ENCODE peak calls at places on chromosomes 11 and 22, in five cellular contexts. One of them, this sample, is unnamed.

GRCh38 chr22:35777335-35777975 is 59.8 kb downstream of the APOL5 start:
- DNase-seq in activated CD4-positive, alpha-beta T cell treated with anti-CD3 and anti-CD28 coated beads, Interleukin-2, amount 10 ng/mL, durations not matched to agents 24 days and 14 days: no peak
- DNase-seq in Right ventricle myocardium inferior: no peak
- DNase-seq in stimulated activated CD8-positive, alpha-beta memory T cell treated with anti-CD3 and anti-CD28 coated beads, Interleukin-15, amount 100 ng/mL, for 1 hour: no peak
- DNase-seq in H9: no peak
- DNase-seq in this sample: peak

GRCh38 chr11:42967653-42968052 is 344.1 kb upstream of the API5 start:
- DNase-seq in activated CD4-positive, alpha-beta T cell treated with anti-CD3 and anti-CD28 coated beads, Interleukin-2, amount 10 ng/mL, durations not matched to agents 24 days and 14 days: no peak
- DNase-seq in Right ventricle myocardium inferior: no peak
- DNase-seq in stimulated activated CD8-positive, alpha-beta memory T cell treated with anti-CD3 and anti-CD28 coated beads, Interleukin-15, amount 100 ng/mL, for 1 hour: no peak
- DNase-seq in H9: no peak
- DNase-seq in this sample: no peak

GRCh38 chr22:25352294-25352680 is 132.8 kb downstream of the CRYBB2 start:
- DNase-seq in activated CD4-positive, alpha-beta T cell treated with anti-CD3 and anti-CD28 coated beads, Interleukin-2, amount 10 ng/mL, durations not matched to agents 24 days and 14 days: no peak
- DNase-seq in Right ventricle myocardium inferior: no peak
- DNase-seq in stimulated activated CD8-positive, alpha-beta memory T cell treated with anti-CD3 and anti-CD28 coated beads, Interleukin-15, amount 100 ng/mL, for 1 hour: no peak
- DNase-seq in H9: no peak
- DNase-seq in this sample: no peak

GRCh38 chr22:24379536-24379935 is 47.9 kb upstream of the ADORA2A start:
- DNase-seq in activated CD4-positive, alpha-beta T cell treated with anti-CD3 and anti-CD28 coated beads, Interleukin-2, amount 10 ng/mL, durations not matched to agents 24 days and 14 days: peak
- DNase-seq in Right ventricle myocardium inferior: no peak
- DNase-seq in stimulated activated CD8-positive, alpha-beta memory T cell treated with anti-CD3 and anti-CD28 coated beads, Interleukin-15, amount 100 ng/mL, for 1 hour: no peak
- DNase-seq in H9: no peak
- DNase-seq in this sample: no peak

GRCh38 chr11:104370478-104370877 is 206.5 kb upstream of the PDGFD start:
- DNase-seq in activated CD4-positive, alpha-beta T cell treated with anti-CD3 and anti-CD28 coated beads, Interleukin-2, amount 10 ng/mL, durations not matched to agents 24 days and 14 days: no peak
- DNase-seq in Right ventricle myocardium inferior: no peak
- DNase-seq in stimulated activated CD8-positive, alpha-beta memory T cell treated with anti-CD3 and anti-CD28 coated beads, Interleukin-15, amount 100 ng/mL, for 1 hour: no peak
- DNase-seq in H9: no peak
- DNase-seq in this sample: no peak

GRCh38 chr11:128532016-128532570 is 55.3 kb downstream of the ETS1 start:
- DNase-seq in activated CD4-positive, alpha-beta T cell treated with anti-CD3 and anti-CD28 coated beads, Interleukin-2, amount 10 ng/mL, durations not matched to agents 24 days and 14 days: no peak
- DNase-seq in Right ventricle myocardium inferior: no peak
- DNase-seq in stimulated activated CD8-positive, alpha-beta memory T cell treated with anti-CD3 and anti-CD28 coated beads, Interleukin-15, amount 100 ng/mL, for 1 hour: no peak
- DNase-seq in H9: no peak
- DNase-seq in this sample: no peak

GRCh38 chr11:101441747-101442146 is 142.1 kb downstream of the TRPC6 start:
- DNase-seq in activated CD4-positive, alpha-beta T cell treated with anti-CD3 and anti-CD28 coated beads, Interleukin-2, amount 10 ng/mL, durations not matched to agents 24 days and 14 days: no peak
- DNase-seq in Right ventricle myocardium inferior: no peak
- DNase-seq in stimulated activated CD8-positive, alpha-beta memory T cell treated with anti-CD3 and anti-CD28 coated beads, Interleukin-15, amount 100 ng/mL, for 1 hour: no peak
- DNase-seq in H9: no peak
- DNase-seq in this sample: no peak

GRCh38 chr22:32693102-32693501 is 108.4 kb upstream of the TIMP3 start:
- DNase-seq in activated CD4-positive, alpha-beta T cell treated with anti-CD3 and anti-CD28 coated beads, Interleukin-2, amount 10 ng/mL, durations not matched to agents 24 days and 14 days: no peak
- DNase-seq in Right ventricle myocardium inferior: no peak
- DNase-seq in stimulated activated CD8-positive, alpha-beta memory T cell treated with anti-CD3 and anti-CD28 coated beads, Interleukin-15, amount 100 ng/mL, for 1 hour: no peak
- DNase-seq in H9: no peak
- DNase-seq in this sample: no peak

GRCh38 chr22:49930596-49931412 is 12.4 kb downstream of the CRELD2 start:
- DNase-seq in activated CD4-positive, alpha-beta T cell treated with anti-CD3 and anti-CD28 coated beads, Interleukin-2, amount 10 ng/mL, durations not matched to agents 24 days and 14 days: peak
- DNase-seq in Right ventricle myocardium inferior: no peak
- DNase-seq in stimulated activated CD8-positive, alpha-beta memory T cell treated with anti-CD3 and anti-CD28 coated beads, Interleukin-15, amount 100 ng/mL, for 1 hour: no peak
- DNase-seq in H9: peak
- DNase-seq in this sample: peak

GRCh38 chr11:108324587-108324986 is 101.7 kb downstream of the ATM start:
- DNase-seq in activated CD4-positive, alpha-beta T cell treated with anti-CD3 and anti-CD28 coated beads, Interleukin-2, amount 10 ng/mL, durations not matched to agents 24 days and 14 days: no peak
- DNase-seq in Right ventricle myocardium inferior: no peak
- DNase-seq in stimulated activated CD8-positive, alpha-beta memory T cell treated with anti-CD3 and anti-CD28 coated beads, Interleukin-15, amount 100 ng/mL, for 1 hour: no peak
- DNase-seq in H9: no peak
- DNase-seq in this sample: peak

GRCh38 chr11:75924966-75925784 is 110.2 kb downstream of the UVRAG start:
- DNase-seq in activated CD4-positive, alpha-beta T cell treated with anti-CD3 and anti-CD28 coated beads, Interleukin-2, amount 10 ng/mL, durations not matched to agents 24 days and 14 days: no peak
- DNase-seq in Right ventricle myocardium inferior: peak
- DNase-seq in stimulated activated CD8-positive, alpha-beta memory T cell treated with anti-CD3 and anti-CD28 coated beads, Interleukin-15, amount 100 ng/mL, for 1 hour: no peak
- DNase-seq in H9: no peak
- DNase-seq in this sample: peak

GRCh38 chr22:29109853-29110252 is 37.0 kb downstream of the KREMEN1 start:
- DNase-seq in activated CD4-positive, alpha-beta T cell treated with anti-CD3 and anti-CD28 coated beads, Interleukin-2, amount 10 ng/mL, durations not matched to agents 24 days and 14 days: no peak
- DNase-seq in Right ventricle myocardium inferior: no peak
- DNase-seq in stimulated activated CD8-positive, alpha-beta memory T cell treated with anti-CD3 and anti-CD28 coated beads, Interleukin-15, amount 100 ng/mL, for 1 hour: no peak
- DNase-seq in H9: no peak
- DNase-seq in this sample: no peak

GRCh38 chr11:1150095-1150494 is 7.7 kb upstream of the MUC5AC start:
- DNase-seq in activated CD4-positive, alpha-beta T cell treated with anti-CD3 and anti-CD28 coated beads, Interleukin-2, amount 10 ng/mL, durations not matched to agents 24 days and 14 days: no peak
- DNase-seq in Right ventricle myocardium inferior: no peak
- DNase-seq in stimulated activated CD8-positive, alpha-beta memory T cell treated with anti-CD3 and anti-CD28 coated beads, Interleukin-15, amount 100 ng/mL, for 1 hour: no peak
- DNase-seq in H9: no peak
- DNase-seq in this sample: no peak

GRCh38 chr11:26651916-26652315 is 69.9 kb downstream of the SLC5A12 start:
- DNase-seq in activated CD4-positive, alpha-beta T cell treated with anti-CD3 and anti-CD28 coated beads, Interleukin-2, amount 10 ng/mL, durations not matched to agents 24 days and 14 days: no peak
- DNase-seq in Right ventricle myocardium inferior: no peak
- DNase-seq in stimulated activated CD8-positive, alpha-beta memory T cell treated with anti-CD3 and anti-CD28 coated beads, Interleukin-15, amount 100 ng/mL, for 1 hour: no peak
- DNase-seq in H9: no peak
- DNase-seq in this sample: no peak

GRCh38 chr11:119011476-119011875 is 6.7 kb downstream of the RPS25 start:
- DNase-seq in activated CD4-positive, alpha-beta T cell treated with anti-CD3 and anti-CD28 coated beads, Interleukin-2, amount 10 ng/mL, durations not matched to agents 24 days and 14 days: no peak
- DNase-seq in Right ventricle myocardium inferior: no peak
- DNase-seq in stimulated activated CD8-positive, alpha-beta memory T cell treated with anti-CD3 and anti-CD28 coated beads, Interleukin-15, amount 100 ng/mL, for 1 hour: no peak
- DNase-seq in H9: no peak
- DNase-seq in this sample: no peak

GRCh38 chr22:32574397-32574796 is 99.8 kb downstream of the FBXO7 start:
- DNase-seq in activated CD4-positive, alpha-beta T cell treated with anti-CD3 and anti-CD28 coated beads, Interleukin-2, amount 10 ng/mL, durations not matched to agents 24 days and 14 days: no peak
- DNase-seq in Right ventricle myocardium inferior: no peak
- DNase-seq in stimulated activated CD8-positive, alpha-beta memory T cell treated with anti-CD3 and anti-CD28 coated beads, Interleukin-15, amount 100 ng/mL, for 1 hour: no peak
- DNase-seq in H9: no peak
- DNase-seq in this sample: no peak

GRCh38 chr11:127217941-127218615 is 217.5 kb upstream of the KIRREL3 start:
- DNase-seq in activated CD4-positive, alpha-beta T cell treated with anti-CD3 and anti-CD28 coated beads, Interleukin-2, amount 10 ng/mL, durations not matched to agents 24 days and 14 days: no peak
- DNase-seq in Right ventricle myocardium inferior: no peak
- DNase-seq in stimulated activated CD8-positive, alpha-beta memory T cell treated with anti-CD3 and anti-CD28 coated beads, Interleukin-15, amount 100 ng/mL, for 1 hour: no peak
- DNase-seq in H9: no peak
- DNase-seq in this sample: no peak

GRCh38 chr11:85076535-85077330 is 550.4 kb downstream of the DLG2 start:
- DNase-seq in activated CD4-positive, alpha-beta T cell treated with anti-CD3 and anti-CD28 coated beads, Interleukin-2, amount 10 ng/mL, durations not matched to agents 24 days and 14 days: no peak
- DNase-seq in Right ventricle myocardium inferior: no peak
- DNase-seq in stimulated activated CD8-positive, alpha-beta memory T cell treated with anti-CD3 and anti-CD28 coated beads, Interleukin-15, amount 100 ng/mL, for 1 hour: no peak
- DNase-seq in H9: no peak
- DNase-seq in this sample: peak

GRCh38 chr11:128341280-128341679 is 246.1 kb downstream of the ETS1 start:
- DNase-seq in activated CD4-positive, alpha-beta T cell treated with anti-CD3 and anti-CD28 coated beads, Interleukin-2, amount 10 ng/mL, durations not matched to agents 24 days and 14 days: peak
- DNase-seq in Right ventricle myocardium inferior: no peak
- DNase-seq in stimulated activated CD8-positive, alpha-beta memory T cell treated with anti-CD3 and anti-CD28 coated beads, Interleukin-15, amount 100 ng/mL, for 1 hour: peak
- DNase-seq in H9: no peak
- DNase-seq in this sample: no peak

GRCh38 chr11:119615003-119615878 is 113.8 kb downstream of the NECTIN1 start:
- DNase-seq in activated CD4-positive, alpha-beta T cell treated with anti-CD3 and anti-CD28 coated beads, Interleukin-2, amount 10 ng/mL, durations not matched to agents 24 days and 14 days: no peak
- DNase-seq in Right ventricle myocardium inferior: no peak
- DNase-seq in stimulated activated CD8-positive, alpha-beta memory T cell treated with anti-CD3 and anti-CD28 coated beads, Interleukin-15, amount 100 ng/mL, for 1 hour: no peak
- DNase-seq in H9: no peak
- DNase-seq in this sample: peak

GRCh38 chr22:28736296-28737155 is 5.1 kb downstream of the CHEK2 start:
- DNase-seq in activated CD4-positive, alpha-beta T cell treated with anti-CD3 and anti-CD28 coated beads, Interleukin-2, amount 10 ng/mL, durations not matched to agents 24 days and 14 days: no peak
- DNase-seq in Right ventricle myocardium inferior: no peak
- DNase-seq in stimulated activated CD8-positive, alpha-beta memory T cell treated with anti-CD3 and anti-CD28 coated beads, Interleukin-15, amount 100 ng/mL, for 1 hour: no peak
- DNase-seq in H9: peak
- DNase-seq in this sample: no peak

GRCh38 chr22:43272869-43273318 is 70.3 kb downstream of the SCUBE1 start:
- DNase-seq in activated CD4-positive, alpha-beta T cell treated with anti-CD3 and anti-CD28 coated beads, Interleukin-2, amount 10 ng/mL, durations not matched to agents 24 days and 14 days: no peak
- DNase-seq in Right ventricle myocardium inferior: no peak
- DNase-seq in stimulated activated CD8-positive, alpha-beta memory T cell treated with anti-CD3 and anti-CD28 coated beads, Interleukin-15, amount 100 ng/mL, for 1 hour: no peak
- DNase-seq in H9: peak
- DNase-seq in this sample: no peak

GRCh38 chr22:17726561-17727243 is 47.6 kb downstream of the BID start:
- DNase-seq in activated CD4-positive, alpha-beta T cell treated with anti-CD3 and anti-CD28 coated beads, Interleukin-2, amount 10 ng/mL, durations not matched to agents 24 days and 14 days: no peak
- DNase-seq in Right ventricle myocardium inferior: no peak
- DNase-seq in stimulated activated CD8-positive, alpha-beta memory T cell treated with anti-CD3 and anti-CD28 coated beads, Interleukin-15, amount 100 ng/mL, for 1 hour: no peak
- DNase-seq in H9: no peak
- DNase-seq in this sample: peak

GRCh38 chr11:117189941-117190544 is 9.1 kb upstream of the TAGLN start:
- DNase-seq in activated CD4-positive, alpha-beta T cell treated with anti-CD3 and anti-CD28 coated beads, Interleukin-2, amount 10 ng/mL, durations not matched to agents 24 days and 14 days: no peak
- DNase-seq in Right ventricle myocardium inferior: peak
- DNase-seq in stimulated activated CD8-positive, alpha-beta memory T cell treated with anti-CD3 and anti-CD28 coated beads, Interleukin-15, amount 100 ng/mL, for 1 hour: no peak
- DNase-seq in H9: no peak
- DNase-seq in this sample: no peak

GRCh38 chr11:68093565-68093964 is 27.6 kb downstream of the CHKA start:
- DNase-seq in activated CD4-positive, alpha-beta T cell treated with anti-CD3 and anti-CD28 coated beads, Interleukin-2, amount 10 ng/mL, durations not matched to agents 24 days and 14 days: no peak
- DNase-seq in Right ventricle myocardium inferior: no peak
- DNase-seq in stimulated activated CD8-positive, alpha-beta memory T cell treated with anti-CD3 and anti-CD28 coated beads, Interleukin-15, amount 100 ng/mL, for 1 hour: no peak
- DNase-seq in H9: no peak
- DNase-seq in this sample: no peak

GRCh38 chr11:108698844-108699642 is 34.2 kb downstream of the DDX10 start:
- DNase-seq in activated CD4-positive, alpha-beta T cell treated with anti-CD3 and anti-CD28 coated beads, Interleukin-2, amount 10 ng/mL, durations not matched to agents 24 days and 14 days: no peak
- DNase-seq in Right ventricle myocardium inferior: no peak
- DNase-seq in stimulated activated CD8-positive, alpha-beta memory T cell treated with anti-CD3 and anti-CD28 coated beads, Interleukin-15, amount 100 ng/mL, for 1 hour: no peak
- DNase-seq in H9: no peak
- DNase-seq in this sample: no peak

GRCh38 chr11:123478352-123478986 is 48.4 kb downstream of the GRAMD1B start:
- DNase-seq in activated CD4-positive, alpha-beta T cell treated with anti-CD3 and anti-CD28 coated beads, Interleukin-2, amount 10 ng/mL, durations not matched to agents 24 days and 14 days: peak
- DNase-seq in Right ventricle myocardium inferior: no peak
- DNase-seq in stimulated activated CD8-positive, alpha-beta memory T cell treated with anti-CD3 and anti-CD28 coated beads, Interleukin-15, amount 100 ng/mL, for 1 hour: no peak
- DNase-seq in H9: peak
- DNase-seq in this sample: peak

GRCh38 chr11:126232683-126233082 is 21.1 kb downstream of the FAM118B start:
- DNase-seq in activated CD4-positive, alpha-beta T cell treated with anti-CD3 and anti-CD28 coated beads, Interleukin-2, amount 10 ng/mL, durations not matched to agents 24 days and 14 days: no peak
- DNase-seq in Right ventricle myocardium inferior: no peak
- DNase-seq in stimulated activated CD8-positive, alpha-beta memory T cell treated with anti-CD3 and anti-CD28 coated beads, Interleukin-15, amount 100 ng/mL, for 1 hour: no peak
- DNase-seq in H9: no peak
- DNase-seq in this sample: no peak

GRCh38 chr11:61787928-61788491 is 4.4 kb downstream of the TMEM258 start:
- DNase-seq in activated CD4-positive, alpha-beta T cell treated with anti-CD3 and anti-CD28 coated beads, Interleukin-2, amount 10 ng/mL, durations not matched to agents 24 days and 14 days: peak
- DNase-seq in Right ventricle myocardium inferior: peak
- DNase-seq in stimulated activated CD8-positive, alpha-beta memory T cell treated with anti-CD3 and anti-CD28 coated beads, Interleukin-15, amount 100 ng/mL, for 1 hour: no peak
- DNase-seq in H9: peak
- DNase-seq in this sample: peak

GRCh38 chr11:114293201-114293711 is 2.9 kb upstream of the NNMT start:
- DNase-seq in activated CD4-positive, alpha-beta T cell treated with anti-CD3 and anti-CD28 coated beads, Interleukin-2, amount 10 ng/mL, durations not matched to agents 24 days and 14 days: no peak
- DNase-seq in Right ventricle myocardium inferior: no peak
- DNase-seq in stimulated activated CD8-positive, alpha-beta memory T cell treated with anti-CD3 and anti-CD28 coated beads, Interleukin-15, amount 100 ng/mL, for 1 hour: no peak
- DNase-seq in H9: no peak
- DNase-seq in this sample: peak

GRCh38 chr11:3338569-3339565 is 40.1 kb downstream of the ZNF195 start:
- DNase-seq in activated CD4-positive, alpha-beta T cell treated with anti-CD3 and anti-CD28 coated beads, Interleukin-2, amount 10 ng/mL, durations not matched to agents 24 days and 14 days: peak
- DNase-seq in Right ventricle myocardium inferior: no peak
- DNase-seq in stimulated activated CD8-positive, alpha-beta memory T cell treated with anti-CD3 and anti-CD28 coated beads, Interleukin-15, amount 100 ng/mL, for 1 hour: no peak
- DNase-seq in H9: no peak
- DNase-seq in this sample: no peak

GRCh38 chr22:47586038-47586437 is 823.6 kb downstream of the TBC1D22A start:
- DNase-seq in activated CD4-positive, alpha-beta T cell treated with anti-CD3 and anti-CD28 coated beads, Interleukin-2, amount 10 ng/mL, durations not matched to agents 24 days and 14 days: no peak
- DNase-seq in Right ventricle myocardium inferior: no peak
- DNase-seq in stimulated activated CD8-positive, alpha-beta memory T cell treated with anti-CD3 and anti-CD28 coated beads, Interleukin-15, amount 100 ng/mL, for 1 hour: no peak
- DNase-seq in H9: no peak
- DNase-seq in this sample: no peak

GRCh38 chr11:121563003-121563402 is 110.2 kb upstream of the SORL1-AS1 start:
- DNase-seq in activated CD4-positive, alpha-beta T cell treated with anti-CD3 and anti-CD28 coated beads, Interleukin-2, amount 10 ng/mL, durations not matched to agents 24 days and 14 days: no peak
- DNase-seq in Right ventricle myocardium inferior: no peak
- DNase-seq in stimulated activated CD8-positive, alpha-beta memory T cell treated with anti-CD3 and anti-CD28 coated beads, Interleukin-15, amount 100 ng/mL, for 1 hour: no peak
- DNase-seq in H9: no peak
- DNase-seq in this sample: no peak

GRCh38 chr11:6099577-6099976 is 7.9 kb upstream of the OR56B4 start:
- DNase-seq in activated CD4-positive, alpha-beta T cell treated with anti-CD3 and anti-CD28 coated beads, Interleukin-2, amount 10 ng/mL, durations not matched to agents 24 days and 14 days: no peak
- DNase-seq in Right ventricle myocardium inferior: no peak
- DNase-seq in stimulated activated CD8-positive, alpha-beta memory T cell treated with anti-CD3 and anti-CD28 coated beads, Interleukin-15, amount 100 ng/mL, for 1 hour: no peak
- DNase-seq in H9: no peak
- DNase-seq in this sample: no peak

GRCh38 chr11:2789331-2789730 is 89.5 kb upstream of the KCNQ1OT1 start:
- DNase-seq in activated CD4-positive, alpha-beta T cell treated with anti-CD3 and anti-CD28 coated beads, Interleukin-2, amount 10 ng/mL, durations not matched to agents 24 days and 14 days: no peak
- DNase-seq in Right ventricle myocardium inferior: peak
- DNase-seq in stimulated activated CD8-positive, alpha-beta memory T cell treated with anti-CD3 and anti-CD28 coated beads, Interleukin-15, amount 100 ng/mL, for 1 hour: no peak
- DNase-seq in H9: no peak
- DNase-seq in this sample: no peak

This sample was measured in astrocyte of the spinal cord.